ENCODE peak calls at places on chromosomes 7 and 10, in ten cellular contexts. One of them, this sample, is unnamed.
A peak's percentile ranks its signal among the peaks of the same experiment; 100 is the strongest.

GRCh38 chr7:3168370-3168769 is 124.7 kb upstream of the CARD11 start:
- DNase-seq in T-helper 17 cell: no peak
- DNase-seq in ascending aorta: no peak
- DNase-seq in Ammon's horn: no peak
- DNase-seq in fibroblast of mammary gland: no peak
- DNase-seq in right lobe of liver: no peak
- DNase-seq in RWPE2: no peak
- DNase-seq in Jurkat, Clone E6-1: no peak
- DNase-seq in T-helper 2 cell: no peak
- DNase-seq in T-helper 9 cell: no peak
- DNase-seq in this sample: no peak

GRCh38 chr7:146655928-146656797 is 539.6 kb downstream of the CNTNAP2 start:
- DNase-seq in T-helper 17 cell: no peak
- DNase-seq in ascending aorta: no peak
- DNase-seq in Ammon's horn: no peak
- DNase-seq in fibroblast of mammary gland: no peak
- DNase-seq in right lobe of liver: no peak
- DNase-seq in RWPE2: no peak
- DNase-seq in Jurkat, Clone E6-1: peak; percentile 65
- DNase-seq in T-helper 2 cell: no peak
- DNase-seq in T-helper 9 cell: no peak
- DNase-seq in this sample: no peak

GRCh38 chr10:102133373-102134195 is 744 bp downstream of the PPRC1 start:
- DNase-seq in T-helper 17 cell: peak; percentile 24
- DNase-seq in ascending aorta: no peak
- DNase-seq in Ammon's horn: peak; percentile 75
- DNase-seq in fibroblast of mammary gland: peak; percentile 74
- DNase-seq in right lobe of liver: peak; percentile 79
- DNase-seq in RWPE2: peak; percentile 83
- DNase-seq in Jurkat, Clone E6-1: peak; percentile 50
- DNase-seq in T-helper 2 cell: no peak
- DNase-seq in T-helper 9 cell: no peak
- DNase-seq in this sample: no peak

GRCh38 chr10:95268438-95268837 is 22.4 kb downstream of the PDLIM1 start:
- DNase-seq in T-helper 17 cell: no peak
- DNase-seq in ascending aorta: no peak
- DNase-seq in Ammon's horn: no peak
- DNase-seq in fibroblast of mammary gland: peak; percentile 60
- DNase-seq in right lobe of liver: no peak
- DNase-seq in RWPE2: no peak
- DNase-seq in Jurkat, Clone E6-1: no peak
- DNase-seq in T-helper 2 cell: no peak
- DNase-seq in T-helper 9 cell: no peak
- DNase-seq in this sample: no peak

GRCh38 chr7:24715661-24716479 is 41.4 kb downstream of the GSDME start:
- DNase-seq in T-helper 17 cell: no peak
- DNase-seq in ascending aorta: no peak
- DNase-seq in Ammon's horn: peak; percentile 79
- DNase-seq in fibroblast of mammary gland: peak; percentile 39
- DNase-seq in right lobe of liver: no peak
- DNase-seq in RWPE2: no peak
- DNase-seq in Jurkat, Clone E6-1: peak; percentile 49
- DNase-seq in T-helper 2 cell: no peak
- DNase-seq in T-helper 9 cell: no peak
- DNase-seq in this sample: no peak

GRCh38 chr10:62244785-62245595 is 23.7 kb downstream of the RTKN2 start:
- DNase-seq in T-helper 17 cell: no peak
- DNase-seq in ascending aorta: no peak
- DNase-seq in Ammon's horn: peak; percentile 91
- DNase-seq in fibroblast of mammary gland: peak; percentile 84
- DNase-seq in right lobe of liver: no peak
- DNase-seq in RWPE2: no peak
- DNase-seq in Jurkat, Clone E6-1: peak; percentile 83
- DNase-seq in T-helper 2 cell: peak; percentile 27
- DNase-seq in T-helper 9 cell: peak; percentile 7
- DNase-seq in this sample: no peak

GRCh38 chr7:13560441-13560840 is 429.0 kb downstream of the ETV1 start:
- DNase-seq in T-helper 17 cell: no peak
- DNase-seq in ascending aorta: no peak
- DNase-seq in Ammon's horn: no peak
- DNase-seq in fibroblast of mammary gland: peak; percentile 85
- DNase-seq in right lobe of liver: no peak
- DNase-seq in RWPE2: no peak
- DNase-seq in Jurkat, Clone E6-1: no peak
- DNase-seq in T-helper 2 cell: no peak
- DNase-seq in T-helper 9 cell: no peak
- DNase-seq in this sample: peak; percentile 69

GRCh38 chr10:22427101-22427500 is 81.8 kb downstream of the SPAG6 start:
- DNase-seq in T-helper 17 cell: no peak
- DNase-seq in ascending aorta: no peak
- DNase-seq in Ammon's horn: no peak
- DNase-seq in fibroblast of mammary gland: peak; percentile 95
- DNase-seq in right lobe of liver: no peak
- DNase-seq in RWPE2: no peak
- DNase-seq in Jurkat, Clone E6-1: no peak
- DNase-seq in T-helper 2 cell: no peak
- DNase-seq in T-helper 9 cell: no peak
- DNase-seq in this sample: no peak

GRCh38 chr7:129947701-129948100 is 5.1 kb downstream of the UBE2H start:
- DNase-seq in T-helper 17 cell: no peak
- DNase-seq in ascending aorta: peak; percentile 23
- DNase-seq in Ammon's horn: no peak
- DNase-seq in fibroblast of mammary gland: peak; percentile 56
- DNase-seq in right lobe of liver: no peak
- DNase-seq in RWPE2: no peak
- DNase-seq in Jurkat, Clone E6-1: no peak
- DNase-seq in T-helper 2 cell: no peak
- DNase-seq in T-helper 9 cell: no peak
- DNase-seq in this sample: no peak

GRCh38 chr7:124192885-124193284 is 160.0 kb upstream of the TMEM229A start:
- DNase-seq in T-helper 17 cell: no peak
- DNase-seq in ascending aorta: no peak
- DNase-seq in Ammon's horn: no peak
- DNase-seq in fibroblast of mammary gland: no peak
- DNase-seq in right lobe of liver: no peak
- DNase-seq in RWPE2: no peak
- DNase-seq in Jurkat, Clone E6-1: no peak
- DNase-seq in T-helper 2 cell: no peak
- DNase-seq in T-helper 9 cell: no peak
- DNase-seq in this sample: no peak

GRCh38 chr10:132001238-132001977 is 19.7 kb upstream of the BNIP3 start:
- DNase-seq in T-helper 17 cell: no peak
- DNase-seq in ascending aorta: no peak
- DNase-seq in Ammon's horn: no peak
- DNase-seq in fibroblast of mammary gland: peak; percentile 72
- DNase-seq in right lobe of liver: no peak
- DNase-seq in RWPE2: no peak
- DNase-seq in Jurkat, Clone E6-1: peak; percentile 52
- DNase-seq in T-helper 2 cell: peak; percentile 22
- DNase-seq in T-helper 9 cell: no peak
- DNase-seq in this sample: no peak

GRCh38 chr10:66637273-66638036 is 288.4 kb upstream of the LRRTM3 start:
- DNase-seq in T-helper 17 cell: no peak
- DNase-seq in ascending aorta: no peak
- DNase-seq in Ammon's horn: no peak
- DNase-seq in fibroblast of mammary gland: no peak
- DNase-seq in right lobe of liver: no peak
- DNase-seq in RWPE2: no peak
- DNase-seq in Jurkat, Clone E6-1: no peak
- DNase-seq in T-helper 2 cell: no peak
- DNase-seq in T-helper 9 cell: no peak
- DNase-seq in this sample: no peak

GRCh38 chr7:151051108-151051507 is 2.8 kb downstream of the ASIC3 start:
- DNase-seq in T-helper 17 cell: peak; percentile 30
- DNase-seq in ascending aorta: no peak
- DNase-seq in Ammon's horn: peak; percentile 40
- DNase-seq in fibroblast of mammary gland: peak; percentile 61
- DNase-seq in right lobe of liver: no peak
- DNase-seq in RWPE2: no peak
- DNase-seq in Jurkat, Clone E6-1: peak; percentile 75
- DNase-seq in T-helper 2 cell: peak; percentile 44
- DNase-seq in T-helper 9 cell: peak; percentile 43
- DNase-seq in this sample: no peak

GRCh38 chr10:11875499-11876281 is 52.5 kb downstream of the PROSER2 start:
- DNase-seq in T-helper 17 cell: no peak
- DNase-seq in ascending aorta: no peak
- DNase-seq in Ammon's horn: no peak
- DNase-seq in fibroblast of mammary gland: peak; percentile 78
- DNase-seq in right lobe of liver: peak; percentile 95
- DNase-seq in RWPE2: peak; percentile 97
- DNase-seq in Jurkat, Clone E6-1: no peak
- DNase-seq in T-helper 2 cell: no peak
- DNase-seq in T-helper 9 cell: no peak
- DNase-seq in this sample: peak; percentile 63

GRCh38 chr10:35896011-35896410 is 253.9 kb upstream of the FZD8 start:
- DNase-seq in T-helper 17 cell: no peak
- DNase-seq in ascending aorta: no peak
- DNase-seq in Ammon's horn: no peak
- DNase-seq in fibroblast of mammary gland: peak; percentile 73
- DNase-seq in right lobe of liver: no peak
- DNase-seq in RWPE2: no peak
- DNase-seq in Jurkat, Clone E6-1: no peak
- DNase-seq in T-helper 2 cell: no peak
- DNase-seq in T-helper 9 cell: no peak
- DNase-seq in this sample: no peak

GRCh38 chr10:74164641-74165529 is 13.9 kb downstream of the ADK start:
- DNase-seq in T-helper 17 cell: no peak
- DNase-seq in ascending aorta: no peak
- DNase-seq in Ammon's horn: no peak
- DNase-seq in fibroblast of mammary gland: no peak
- DNase-seq in right lobe of liver: no peak
- DNase-seq in RWPE2: no peak
- DNase-seq in Jurkat, Clone E6-1: no peak
- DNase-seq in T-helper 2 cell: no peak
- DNase-seq in T-helper 9 cell: no peak
- DNase-seq in this sample: no peak

GRCh38 chr10:34758447-34758996 is 56.6 kb downstream of the PARD3 start:
- DNase-seq in T-helper 17 cell: no peak
- DNase-seq in ascending aorta: no peak
- DNase-seq in Ammon's horn: no peak
- DNase-seq in fibroblast of mammary gland: peak; percentile 93
- DNase-seq in right lobe of liver: no peak
- DNase-seq in RWPE2: no peak
- DNase-seq in Jurkat, Clone E6-1: no peak
- DNase-seq in T-helper 2 cell: no peak
- DNase-seq in T-helper 9 cell: no peak
- DNase-seq in this sample: peak; percentile 68

GRCh38 chr7:150322114-150322832 is 882 bp upstream of the LRRC61 start:
- DNase-seq in T-helper 17 cell: no peak
- DNase-seq in ascending aorta: no peak
- DNase-seq in Ammon's horn: no peak
- DNase-seq in fibroblast of mammary gland: no peak
- DNase-seq in right lobe of liver: no peak
- DNase-seq in RWPE2: no peak
- DNase-seq in Jurkat, Clone E6-1: peak; percentile 36
- DNase-seq in T-helper 2 cell: peak; percentile 23
- DNase-seq in T-helper 9 cell: no peak
- DNase-seq in this sample: no peak

GRCh38 chr7:74292757-74293576 is 3.8 kb downstream of the CLIP2 start:
- DNase-seq in T-helper 17 cell: no peak
- DNase-seq in ascending aorta: no peak
- DNase-seq in Ammon's horn: no peak
- DNase-seq in fibroblast of mammary gland: no peak
- DNase-seq in right lobe of liver: no peak
- DNase-seq in RWPE2: no peak
- DNase-seq in Jurkat, Clone E6-1: no peak
- DNase-seq in T-helper 2 cell: no peak
- DNase-seq in T-helper 9 cell: no peak
- DNase-seq in this sample: no peak

GRCh38 chr10:86665218-86665607 is 3.1 kb upstream of the LDB3 start:
- DNase-seq in T-helper 17 cell: no peak
- DNase-seq in ascending aorta: no peak
- DNase-seq in Ammon's horn: no peak
- DNase-seq in fibroblast of mammary gland: no peak
- DNase-seq in right lobe of liver: no peak
- DNase-seq in RWPE2: no peak
- DNase-seq in Jurkat, Clone E6-1: no peak
- DNase-seq in T-helper 2 cell: no peak
- DNase-seq in T-helper 9 cell: no peak
- DNase-seq in this sample: no peak

GRCh38 chr10:109929501-109930219 is 6.3 kb upstream of the XPNPEP1 start:
- DNase-seq in T-helper 17 cell: no peak
- DNase-seq in ascending aorta: no peak
- DNase-seq in Ammon's horn: no peak
- DNase-seq in fibroblast of mammary gland: peak; percentile 55
- DNase-seq in right lobe of liver: no peak
- DNase-seq in RWPE2: no peak
- DNase-seq in Jurkat, Clone E6-1: no peak
- DNase-seq in T-helper 2 cell: no peak
- DNase-seq in T-helper 9 cell: no peak
- DNase-seq in this sample: no peak

GRCh38 chr10:44776181-44776580 is 135.0 kb upstream of the TMEM72 start:
- DNase-seq in T-helper 17 cell: no peak
- DNase-seq in ascending aorta: no peak
- DNase-seq in Ammon's horn: no peak
- DNase-seq in fibroblast of mammary gland: no peak
- DNase-seq in right lobe of liver: no peak
- DNase-seq in RWPE2: no peak
- DNase-seq in Jurkat, Clone E6-1: no peak
- DNase-seq in T-helper 2 cell: no peak
- DNase-seq in T-helper 9 cell: no peak
- DNase-seq in this sample: no peak

GRCh38 chr10:102602272-102603045 is 41.8 kb upstream of the TRIM8 start:
- DNase-seq in T-helper 17 cell: no peak
- DNase-seq in ascending aorta: no peak
- DNase-seq in Ammon's horn: no peak
- DNase-seq in fibroblast of mammary gland: peak; percentile 67
- DNase-seq in right lobe of liver: no peak
- DNase-seq in RWPE2: no peak
- DNase-seq in Jurkat, Clone E6-1: no peak
- DNase-seq in T-helper 2 cell: no peak
- DNase-seq in T-helper 9 cell: no peak
- DNase-seq in this sample: no peak

GRCh38 chr10:82572686-82573226 is 697.8 kb downstream of the NRG3 start:
- DNase-seq in T-helper 17 cell: no peak
- DNase-seq in ascending aorta: no peak
- DNase-seq in Ammon's horn: no peak
- DNase-seq in fibroblast of mammary gland: no peak
- DNase-seq in right lobe of liver: no peak
- DNase-seq in RWPE2: no peak
- DNase-seq in Jurkat, Clone E6-1: no peak
- DNase-seq in T-helper 2 cell: no peak
- DNase-seq in T-helper 9 cell: no peak
- DNase-seq in this sample: no peak

This sample was measured in HS-5.